ENCODE peak calls at places on chromosomes 4 and X, in six cellular contexts. T is CD4-positive, alpha-beta T cell; J is fibroblast of pulmonary artery; Y is bronchial epithelial cell; L is ACHN; V is Right ventricle myocardium inferior. O is an unnamed sample.

GRCh38 chrX:152898442-152898841 is 575 bp downstream of the ZNF185 start:
- DNase-seq in T (no peak), J (no peak), Y (no peak), L (no peak), V (no peak), O (no peak)

GRCh38 chr4:78613522-78614311 is 62.1 kb downstream of the ANXA3 start:
- DNase-seq in T (no peak), J (no peak), Y (no peak), L (no peak), V (no peak), O (no peak)

GRCh38 chrX:45715787-45716186 is 515.1 kb upstream of the DIPK2B start:
- DNase-seq in T (no peak), J (no peak), Y (no peak), L (peak), V (no peak), O (no peak)

GRCh38 chrX:69501433-69501832 is 2.7 kb upstream of the NALF2 start:
- DNase-seq in T (no peak), J (peak), Y (no peak), L (no peak), V (no peak), O (no peak)

GRCh38 chr4:108118505-108118904 is 50.2 kb downstream of the LEF1 start:
- DNase-seq in T (no peak), J (no peak), Y (peak), L (no peak), V (no peak), O (no peak)

GRCh38 chrX:15567886-15568616 is 32.7 kb downstream of the ACE2 start:
- DNase-seq in T (no peak), J (peak), Y (peak), L (peak), V (no peak), O (no peak)

GRCh38 chrX:130082244-130083106 is 27.8 kb downstream of the ELF4 start:
- DNase-seq in T (peak), J (no peak), Y (no peak), L (no peak), V (peak), O (peak)

GRCh38 chrX:56113785-56114436 is 118.2 kb upstream of the KLF8 start:
- DNase-seq in T (no peak), J (no peak), Y (peak), L (no peak), V (peak), O (no peak)

GRCh38 chr4:151195801-151196200 is 81.2 kb upstream of the PRSS48 start:
- DNase-seq in T (no peak), J (peak), Y (peak), L (no peak), V (no peak), O (no peak)

GRCh38 chrX:22272613-22273012 is at the start of gene CBLL2:
- DNase-seq in T (no peak), J (no peak), Y (no peak), L (no peak), V (no peak), O (no peak)

GRCh38 chr4:39932776-39933402 is 44.8 kb downstream of the PDS5A start:
- DNase-seq in T (no peak), J (no peak), Y (no peak), L (no peak), V (no peak), O (no peak)

GRCh38 chr4:76485450-76485849 is 50.4 kb downstream of the SHROOM3 start:
- DNase-seq in T (no peak), J (peak), Y (peak), L (no peak), V (no peak), O (no peak)

GRCh38 chr4:109912706-109913621 is at the start of gene EGF:
- DNase-seq in T (no peak), J (peak), Y (peak), L (peak), V (no peak), O (no peak)

GRCh38 chrX:95907081-95907480 is 777.6 kb upstream of the DIAPH2 start:
- DNase-seq in T (no peak), J (no peak), Y (no peak), L (no peak), V (no peak), O (no peak)

GRCh38 chr4:159401791-159402380 is 299.0 kb downstream of the RAPGEF2 start:
- DNase-seq in T (no peak), J (peak), Y (peak), L (peak), V (no peak), O (no peak)

GRCh38 chr4:170391066-170391754 is 301.5 kb upstream of the AADAT start:
- DNase-seq in T (no peak), J (peak), Y (peak), L (peak), V (no peak), O (no peak)

GRCh38 chr4:7785017-7785416 is 154.6 kb downstream of the AFAP1 start:
- DNase-seq in T (no peak), J (peak), Y (no peak), L (no peak), V (no peak), O (no peak)

GRCh38 chrX:88136328-88136727 is 610.7 kb upstream of the CPXCR1 start:
- DNase-seq in T (no peak), J (no peak), Y (no peak), L (no peak), V (no peak), O (no peak)

GRCh38 chr4:15756361-15756861 is 21.7 kb upstream of the CD38 start:
- DNase-seq in T (peak), J (peak), Y (peak), L (no peak), V (no peak), O (peak)

GRCh38 chrX:24169211-24169610 is 19.7 kb downstream of the ZFX start:
- DNase-seq in T (no peak), J (no peak), Y (no peak), L (no peak), V (no peak), O (no peak)

GRCh38 chr4:8676676-8677075 is 84.1 kb downstream of the CPZ start:
- DNase-seq in T (no peak), J (no peak), Y (no peak), L (no peak), V (no peak), O (no peak)

GRCh38 chr4:139740531-139741041 is 75.0 kb downstream of the MGST2 start:
- DNase-seq in T (no peak), J (peak), Y (peak), L (peak), V (peak), O (no peak)

GRCh38 chr4:144734522-144734921 is 88.6 kb downstream of the HHIP start:
- DNase-seq in T (no peak), J (peak), Y (peak), L (peak), V (no peak), O (no peak)

GRCh38 chrX:77427586-77427985 is 19.6 kb upstream of the FGF16 start:
- DNase-seq in T (no peak), J (no peak), Y (no peak), L (no peak), V (no peak), O (no peak)

GRCh38 chrX:154412468-154412867 is 1.1 kb downstream of the TAFAZZIN start:
- DNase-seq in T (no peak), J (no peak), Y (no peak), L (no peak), V (no peak), O (peak)